ENCODE peak calls at places on chromosomes 4 and X, in five cellular contexts. Q, N, L, D and R are unnamed samples.

GRCh38 chr4:145414224-145414623 is 67.4 kb upstream of the SMAD1 start:
- DNase-seq in Q (no peak), N (no peak), L (no peak), D (no peak), R (no peak)

GRCh38 chrX:129738466-129739308 is at the start of gene XPNPEP2:
- DNase-seq in Q (no peak), N (no peak), L (no peak), D (no peak), R (no peak)

GRCh38 chr4:73345399-73345975 is 58.6 kb upstream of the ALB start:
- DNase-seq in Q (no peak), N (no peak), L (no peak), D (no peak), R (no peak)

GRCh38 chrX:12011075-12011474 is 127.2 kb upstream of the FRMPD4 start:
- DNase-seq in Q (no peak), N (no peak), L (peak; percentile 23), D (no peak), R (no peak)

GRCh38 chr4:184420881-184421416 is 53.4 kb downstream of the IRF2 start:
- DNase-seq in Q (no peak), N (no peak), L (no peak), D (no peak), R (no peak)

GRCh38 chr4:86688026-86688425 is 93.9 kb downstream of the PTPN13 start:
- DNase-seq in Q (no peak), N (no peak), L (no peak), D (no peak), R (no peak)

GRCh38 chr4:89803915-89804314 is 33.0 kb downstream of the SNCA start:
- DNase-seq in Q (no peak), N (no peak), L (no peak), D (no peak), R (no peak)

GRCh38 chrX:3026074-3026588 is 15.1 kb upstream of the ARSF start:
- DNase-seq in Q (no peak), N (no peak), L (no peak), D (no peak), R (no peak)

GRCh38 chr4:36310793-36311192 is 29.4 kb downstream of the DTHD1 start:
- DNase-seq in Q (no peak), N (no peak), L (no peak), D (peak; percentile 23), R (no peak)

GRCh38 chr4:152427971-152428370 is 107.9 kb downstream of the FBXW7 start:
- DNase-seq in Q (no peak), N (no peak), L (no peak), D (no peak), R (no peak)

GRCh38 chr4:41873380-41874295 is 61.6 kb upstream of the TMEM33 start:
- DNase-seq in Q (no peak), N (no peak), L (no peak), D (no peak), R (no peak)

GRCh38 chrX:27599928-27600327 is 9.8 kb downstream of the DCAF8L2 start:
- DNase-seq in Q (no peak), N (no peak), L (no peak), D (no peak), R (no peak)

GRCh38 chr4:102825261-102826071 is 1.9 kb downstream of the UBE2D3 start:
- DNase-seq in Q (no peak), N (no peak), L (peak; percentile 67), D (peak; percentile 28), R (no peak)

GRCh38 chr4:8131826-8132225 is 26.8 kb downstream of the ABLIM2 start:
- DNase-seq in Q (no peak), N (no peak), L (no peak), D (no peak), R (no peak)

GRCh38 chrX:72495041-72495440 is 77.6 kb downstream of the HDAC8 start:
- DNase-seq in Q (no peak), N (no peak), L (no peak), D (no peak), R (no peak)

GRCh38 chr4:3257125-3257690 is 8.2 kb downstream of the MSANTD1 start:
- DNase-seq in Q (peak; percentile 30), N (no peak), L (no peak), D (peak; percentile 32), R (no peak)

GRCh38 chr4:99462875-99463464 is 27.8 kb upstream of the ADH7 start:
- DNase-seq in Q (no peak), N (no peak), L (peak; percentile 22), D (peak; percentile 63), R (no peak)

GRCh38 chr4:1493540-1494287 is 87.5 kb upstream of the NKX1-1 start:
- DNase-seq in Q (no peak), N (no peak), L (no peak), D (no peak), R (no peak)

GRCh38 chrX:153688900-153689590 is 1.3 kb downstream of the SLC6A8 start:
- DNase-seq in Q (peak; percentile 56), N (no peak), L (no peak), D (no peak), R (no peak)

GRCh38 chr4:825969-826330 is at the start of gene CPLX1:
- DNase-seq in Q (no peak), N (no peak), L (no peak), D (peak; percentile 35), R (no peak)

GRCh38 chrX:32708542-32708941 is 502.8 kb downstream of the DMD start:
- DNase-seq in Q (no peak), N (no peak), L (no peak), D (no peak), R (no peak)

GRCh38 chr4:154982187-154983047 is 201.3 kb downstream of the RBM46 start:
- DNase-seq in Q (peak; percentile 67), N (no peak), L (peak; percentile 9), D (peak; percentile 56), R (no peak)

GRCh38 chr4:30979402-30979801 is 259.2 kb downstream of the PCDH7 start:
- DNase-seq in Q (no peak), N (no peak), L (no peak), D (no peak), R (no peak)

GRCh38 chr4:152014280-152014679 is 253.5 kb upstream of the GATB start:
- DNase-seq in Q (no peak), N (no peak), L (no peak), D (peak; percentile 53), R (no peak)

GRCh38 chrX:41076742-41077141 is 8.5 kb upstream of the USP9X start:
- DNase-seq in Q (no peak), N (no peak), L (no peak), D (no peak), R (no peak)

GRCh38 chr4:173556398-173557131 is 26.5 kb upstream of the HAND2 start:
- DNase-seq in Q (no peak), N (no peak), L (no peak), D (no peak), R (no peak)

GRCh38 chr4:187887886-187888285 is 107.7 kb upstream of the ZFP42 start:
- DNase-seq in Q (no peak), N (no peak), L (no peak), D (no peak), R (no peak)

GRCh38 chr4:103152381-103152780 is 45.8 kb downstream of the CENPE start:
- DNase-seq in Q (no peak), N (no peak), L (no peak), D (no peak), R (no peak)

GRCh38 chrX:73127700-73128241 is 48.5 kb upstream of the PABPC1L2A start:
- DNase-seq in Q (no peak), N (no peak), L (no peak), D (no peak), R (no peak)

GRCh38 chr4:119329837-119330620 is 8.1 kb upstream of the FABP2 start:
- DNase-seq in Q (no peak), N (no peak), L (no peak), D (no peak), R (no peak)

DNA sequence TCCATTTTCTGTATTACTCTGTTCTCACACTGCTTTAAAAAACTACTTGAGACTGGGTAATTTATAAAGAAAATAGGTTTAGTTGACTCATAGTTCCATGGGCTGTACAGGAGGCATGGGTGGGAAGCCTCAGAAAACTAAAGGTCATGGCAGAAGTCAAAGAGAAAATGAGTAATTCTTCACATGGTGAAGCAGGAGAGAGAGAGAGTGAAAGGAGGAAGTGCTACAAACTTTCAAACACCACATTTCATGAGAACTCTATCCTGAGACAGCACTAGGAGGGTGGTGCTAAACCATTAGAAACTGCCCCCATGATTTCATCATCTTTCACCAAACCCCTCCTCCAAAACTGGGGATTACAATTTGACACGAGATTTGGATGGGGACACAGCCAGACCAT is 108.0 kb upstream of the PBDC1 start:
- DNase-seq in Q (no peak), N (no peak), L (no peak), D (no peak), R (no peak)
- H3K9me3 ChIP-seq in Q (peaks cover 7% of the 10 kb centered on the region), N (no peaks in the 10 kb centered on the region), L (no peaks in the 10 kb centered on the region), D (no peaks in the 10 kb centered on the region), R (peaks cover 2% of the 10 kb centered on the region)

GRCh38 chr4:127852661-127853060 is 28.0 kb upstream of the PLK4 start:
- DNase-seq in Q (no peak), N (no peak), L (no peak), D (no peak), R (no peak)
- H3K9me3 ChIP-seq in Q (peaks cover 28% of the 10 kb centered on the region), N (peaks cover 31% of the 10 kb centered on the region), L (peaks cover 6% of the 10 kb centered on the region), D (peaks cover 27% of the 10 kb centered on the region), R (peaks cover 7% of the 10 kb centered on the region)

DNA sequence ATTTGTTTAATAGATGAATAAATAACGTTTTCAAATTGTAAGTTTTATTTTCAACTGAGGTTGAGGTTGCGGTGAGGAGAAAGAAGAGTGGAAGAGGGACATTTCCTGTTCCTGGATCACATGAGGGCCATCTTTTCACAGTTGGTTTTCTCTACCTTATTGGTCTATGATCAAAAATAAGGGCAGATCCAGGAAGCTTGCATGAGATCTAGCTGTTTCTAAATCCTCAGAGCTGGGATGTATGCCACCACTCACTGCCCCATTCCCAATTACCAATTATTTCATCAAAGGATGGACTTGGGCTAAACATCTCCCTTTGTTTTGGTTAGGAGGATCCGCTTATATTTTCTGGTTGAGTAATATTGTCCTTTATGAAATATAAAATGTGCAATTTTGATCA is 104.8 kb upstream of the TLL1 start:
- DNase-seq in Q (no peak), N (no peak), L (no peak), D (no peak), R (no peak)
- H3K9me3 ChIP-seq in Q (no peaks in the 10 kb centered on the region), N (no peaks in the 10 kb centered on the region), L (no peaks in the 10 kb centered on the region), D (no peaks in the 10 kb centered on the region), R (no peaks in the 10 kb centered on the region)

GRCh38 chr4:14025093-14025492 is 397.6 kb upstream of the BOD1L1 start:
- DNase-seq in Q (no peak), N (no peak), L (no peak), D (no peak), R (no peak)

GRCh38 chr4:14023036-14023435 is 395.5 kb upstream of the BOD1L1 start:
- DNase-seq in Q (no peak), N (no peak), L (no peak), D (no peak), R (no peak)

GRCh38 chr4:14023901-14024300 is 396.4 kb upstream of the BOD1L1 start:
- DNase-seq in Q (no peak), N (no peak), L (no peak), D (no peak), R (no peak)

GRCh38 chr4:14028862-14029261 is 401.3 kb upstream of the BOD1L1 start:
- DNase-seq in Q (no peak), N (no peak), L (no peak), D (no peak), R (no peak)

DNA sequence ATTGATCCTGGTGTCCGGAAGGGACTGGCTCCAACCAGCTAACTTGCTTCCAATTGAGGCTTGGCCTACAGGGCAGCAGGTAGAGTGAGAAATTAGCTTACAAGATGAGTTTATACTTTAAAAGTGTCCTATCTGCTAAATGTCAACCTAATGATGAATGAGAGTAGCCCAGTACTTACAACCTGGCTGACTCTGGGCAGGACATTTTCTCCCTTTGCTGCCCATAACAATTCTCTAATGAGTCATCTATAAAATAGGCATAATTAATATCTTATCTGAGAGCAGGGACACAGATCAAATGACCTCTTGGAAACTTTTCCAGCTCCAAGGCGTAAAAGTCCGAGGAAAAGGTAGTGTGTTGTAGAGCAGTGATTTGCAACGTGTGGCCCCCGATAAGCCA is 398.4 kb upstream of the BOD1L1 start:
- DNase-seq in Q (no peak), N (no peak), L (no peak), D (no peak), R (no peak)
- H3K9me3 ChIP-seq in Q (no peaks in the 10 kb centered on the region), N (no peaks in the 10 kb centered on the region), L (no peaks in the 10 kb centered on the region), D (no peaks in the 10 kb centered on the region), R (no peaks in the 10 kb centered on the region)